ENCODE peak calls at places on chromosomes 16 and 17, in eight cellular contexts. O is pancreas; P is RWPE2; F is gastrocnemius medialis; X is CD8-positive, alpha-beta T cell; I is PC-3; A is HCT116; D is left lung. T is an unnamed sample.
A peak's percentile ranks its signal among the peaks of the same experiment; 100 is the strongest.

GRCh38 chr17:9274119-9274445 is 252.8 kb downstream of the NTN1 start:
- ATAC-seq in O (no peak), D (no peak), F (no peak), X (no peak), P (no peak), A (no peak), I (no peak), T (no peak)

GRCh38 chr17:81703747-81704654 is 834 bp downstream of the MRPL12 start:
- ATAC-seq in F (peak; percentile 9), P (no peak), O (no peak), A (no peak), X (peak; percentile 13), D (no peak), I (no peak), T (no peak)

GRCh38 chr17:4488989-4489595 is 9.6 kb upstream of the SPNS2 start:
- ATAC-seq in A (no peak), X (no peak), P (peak; percentile 43), I (no peak), D (peak; percentile 79), F (no peak), O (no peak), T (no peak)

GRCh38 chr17:5584971-5585794 is 874 bp upstream of the NLRP1 start:
- ATAC-seq in P (peak; percentile 33), I (no peak), F (no peak), O (no peak), A (no peak), D (no peak), X (no peak), T (no peak)

GRCh38 chr17:77834170-77835115 is 124.1 kb upstream of the TNRC6C start:
- ATAC-seq in O (no peak), F (peak; percentile 77), I (peak; percentile 86), X (peak; percentile 80), A (peak; percentile 95), P (peak; percentile 83), D (peak; percentile 84), T (peak; percentile 47)

GRCh38 chr16:11596572-11597226 is 10.0 kb upstream of the LITAF start:
- ATAC-seq in X (peak; percentile 10), O (peak; percentile 17), P (no peak), D (no peak), F (no peak), A (peak; percentile 29), I (no peak), T (no peak)

GRCh38 chr17:1673041-1673790 is 11.5 kb downstream of the PRPF8 start:
- ATAC-seq in F (no peak), D (no peak), A (no peak), P (no peak), X (peak; percentile 42), O (no peak), I (no peak), T (no peak)

GRCh38 chr16:68359398-68360191 is 48.8 kb downstream of the PRMT7 start:
- ATAC-seq in D (no peak), F (no peak), I (no peak), A (no peak), P (no peak), X (no peak), O (no peak), T (no peak)

GRCh38 chr17:11772031-11772430 is 173.8 kb downstream of the DNAH9 start:
- ATAC-seq in X (no peak), P (no peak), I (no peak), D (no peak), F (no peak), A (no peak), O (no peak), T (no peak)

GRCh38 chr16:66844342-66845079 is at the start of gene CA7:
- ATAC-seq in D (peak; percentile 68), I (peak; percentile 46), A (no peak), X (peak; percentile 46), P (peak; percentile 17), O (no peak), F (peak; percentile 22), T (no peak)

GRCh38 chr17:36943250-36944220 is 5.2 kb upstream of the AATF start:
- ATAC-seq in X (no peak), A (no peak), P (no peak), I (no peak), F (no peak), O (no peak), D (no peak), T (no peak)

GRCh38 chr16:86578499-86579267 is at the start of gene FOXL1:
- ATAC-seq in X (no peak), I (no peak), D (peak; percentile 22), A (no peak), F (no peak), O (no peak), P (peak; percentile 63), T (no peak)

GRCh38 chr16:57826706-57827625 is 24.7 kb upstream of the KIFC3 start:
- ATAC-seq in O (peak; percentile 78), I (no peak), P (no peak), A (no peak), F (peak; percentile 78), X (no peak), D (no peak), T (no peak)

GRCh38 chr16:73711441-73712080 is 585.1 kb upstream of the PSMD7 start:
- ATAC-seq in D (no peak), I (no peak), F (no peak), O (no peak), X (no peak), P (no peak), A (no peak), T (no peak)

GRCh38 chr17:55314784-55315491 is 50.2 kb downstream of the HLF start:
- ATAC-seq in A (no peak), D (no peak), X (no peak), P (no peak), F (no peak), I (no peak), O (no peak), T (no peak)

GRCh38 chr16:30748634-30749445 is 615 bp downstream of the PHKG2 start:
- ATAC-seq in D (peak; percentile 51), I (peak; percentile 41), A (peak; percentile 69), O (peak; percentile 11), X (peak; percentile 13), F (no peak), P (peak; percentile 49), T (no peak)

GRCh38 chr17:68053237-68054030 is 17.9 kb downstream of the KPNA2 start:
- ATAC-seq in F (peak; percentile 77), P (no peak), O (no peak), X (no peak), D (peak; percentile 39), I (no peak), A (no peak), T (peak; percentile 82)

GRCh38 chr16:67963325-67964321 is 4.8 kb downstream of the SLC12A4 start:
- ATAC-seq in P (no peak), I (no peak), X (no peak), A (no peak), O (no peak), F (no peak), D (no peak), T (no peak)

GRCh38 chr16:2785101-2785991 is 2.0 kb downstream of the PRSS33 start:
- ATAC-seq in D (peak; percentile 43), X (peak; percentile 78), P (no peak), A (peak; percentile 68), O (peak; percentile 39), F (no peak), I (peak; percentile 39), T (peak; percentile 13)

GRCh38 chr17:4958102-4958501 is 7.2 kb downstream of the ENO3 start:
- ATAC-seq in O (no peak), P (no peak), F (no peak), A (no peak), I (no peak), D (no peak), X (no peak), T (no peak)

GRCh38 chr17:59638553-59638952 is 18.9 kb downstream of the CLTC start:
- ATAC-seq in X (no peak), P (no peak), D (no peak), I (no peak), O (no peak), A (no peak), F (no peak), T (no peak)

DNA sequence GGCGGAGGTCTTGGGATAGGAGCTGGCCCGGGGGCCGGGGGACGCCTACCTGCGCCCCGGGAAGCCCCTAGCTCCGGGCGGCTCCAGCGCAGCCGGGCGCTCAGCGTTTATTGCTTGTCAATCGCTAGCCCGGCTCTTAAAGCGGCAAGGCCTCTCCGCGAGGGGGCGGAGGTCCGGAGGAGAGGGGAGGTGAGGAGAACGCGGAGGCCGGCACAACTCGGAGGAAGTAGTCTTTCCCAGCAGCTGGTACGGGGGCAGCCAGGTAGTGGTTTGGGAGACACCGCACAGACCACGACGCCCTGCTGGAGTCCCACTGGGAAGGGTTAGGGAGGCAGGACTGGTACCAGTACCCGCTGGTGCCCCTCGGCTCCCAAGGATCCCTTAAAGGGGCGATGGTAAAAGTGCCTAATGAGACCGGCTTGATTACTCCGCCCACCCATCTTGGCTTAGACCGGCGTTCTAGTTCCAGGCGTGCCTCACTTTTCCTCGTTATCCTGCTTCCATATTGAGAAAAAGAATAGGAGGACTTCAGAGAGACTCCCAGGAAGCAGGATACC is at the start of gene MPP2:
- ATAC-seq in O (peak; percentile 67), X (peak; percentile 50), D (peak; percentile 63), A (peak; percentile 72), I (peak; percentile 19), F (peak; percentile 53), P (peak; percentile 51), T (peak; percentile 66)
- TF ChIP-seq CTCF in O (no peak), X (no peak), D (no peak), A (no peak), I (no peak), F (peak; percentile 12), P (no peak), T (no peak)

DNA sequence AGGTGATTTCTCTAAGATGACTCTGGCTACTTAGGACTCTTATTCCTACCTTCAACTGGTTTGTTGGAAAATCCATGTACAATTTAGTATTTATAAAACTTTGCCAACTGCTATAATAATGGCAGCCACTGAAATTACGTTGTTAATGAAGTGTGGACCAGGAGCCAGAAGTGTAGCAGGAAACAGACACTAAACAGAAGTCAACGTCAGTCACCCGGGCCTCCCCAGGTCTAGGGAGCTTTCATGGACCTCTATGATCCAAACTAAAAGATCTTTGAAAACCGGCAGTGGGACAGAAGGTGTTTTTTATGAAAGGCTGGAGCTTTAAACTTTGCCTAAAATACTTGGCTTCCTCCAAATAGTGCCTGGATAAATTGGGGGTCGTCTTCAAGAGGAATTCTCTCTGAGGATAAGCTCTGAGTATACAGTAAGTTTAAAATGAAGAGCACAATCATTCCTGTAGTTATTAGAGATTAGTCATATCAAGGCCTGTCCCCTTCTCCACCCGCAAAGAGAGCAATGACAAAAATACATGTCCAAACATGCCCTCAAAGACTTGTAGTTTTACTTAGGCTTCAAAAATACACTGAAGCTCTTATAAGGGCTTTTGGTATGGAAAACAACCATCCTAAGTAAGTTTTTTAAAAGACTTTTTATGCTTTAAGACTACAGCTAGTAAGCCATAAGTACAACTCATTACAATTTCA is 34.6 kb downstream of the DCUN1D3 start:
- ATAC-seq in D (no peak), F (no peak), O (no peak), I (peak; percentile 47), P (peak; percentile 66), A (peak; percentile 68), X (no peak), T (no peak)
- H3K4me3 ChIP-seq in D (no peak overlapping the region), F (no peak overlapping the region), O (no peak overlapping the region), I (no peak overlapping the region), P (no peak overlapping the region), A (peak overlapping the region; percentile 41), X (no peak overlapping the region), T (no peak overlapping the region)

GRCh38 chr16:17461951-17462729 is 8.6 kb downstream of the XYLT1 start:
- ATAC-seq in F (no peak), D (no peak), O (no peak), X (no peak), A (no peak), I (no peak), P (no peak), T (no peak)
- H3K4me1 ChIP-seq in F (no peaks in the 10 kb centered on the region), D (peaks cover 31% of the 10 kb centered on the region), O (no peaks in the 10 kb centered on the region), X (peaks cover 11% of the 10 kb centered on the region), A (no peaks in the 10 kb centered on the region), I (no peaks in the 10 kb centered on the region), P (no peaks in the 10 kb centered on the region), T (no peaks in the 10 kb centered on the region)

GRCh38 chr16:88706288-88706964 is at the start of the genes CTU2 and RNF166:
- ATAC-seq in A (peak; percentile 84), O (peak; percentile 97), I (peak; percentile 79), F (peak; percentile 92), P (peak; percentile 67), D (peak; percentile 86), X (peak; percentile 55), T (peak; percentile 92)
- TF ChIP-seq CTCF in A (no peak), O (no peak), I (no peak), F (peak; percentile 43), P (no peak), D (no peak), X (no peak), T (no peak)

T was measured in gastroesophageal sphincter.